ENCODE peak calls at places on chromosome 3, in five cellular contexts. One of them, this sample, is unnamed.

GRCh38 chr3:47283193-47283537 is 421 bp downstream of the KLHL18 start:
- DNase-seq in hepatocyte: no peak
- DNase-seq in stomach: peak; percentile 27
- DNase-seq in right lobe of liver: no peak
- DNase-seq in CD8-positive, alpha-beta T cell: no peak
- DNase-seq in this sample: no peak

GRCh38 chr3:143763568-143764162 is 84.6 kb downstream of the SLC9A9 start:
- DNase-seq in hepatocyte: peak; percentile 16
- DNase-seq in stomach: no peak
- DNase-seq in right lobe of liver: no peak
- DNase-seq in CD8-positive, alpha-beta T cell: no peak
- DNase-seq in this sample: no peak

GRCh38 chr3:127182848-127183714 is 9.8 kb upstream of the PRR23E start:
- DNase-seq in hepatocyte: no peak
- DNase-seq in stomach: no peak
- DNase-seq in right lobe of liver: no peak
- DNase-seq in CD8-positive, alpha-beta T cell: no peak
- DNase-seq in this sample: no peak

GRCh38 chr3:44228894-44229293 is 12.8 kb upstream of the TOPAZ1 start:
- DNase-seq in hepatocyte: no peak
- DNase-seq in stomach: no peak
- DNase-seq in right lobe of liver: no peak
- DNase-seq in CD8-positive, alpha-beta T cell: no peak
- DNase-seq in this sample: no peak

GRCh38 chr3:145842302-145842897 is 318.6 kb downstream of the PLOD2 start:
- DNase-seq in hepatocyte: no peak
- DNase-seq in stomach: no peak
- DNase-seq in right lobe of liver: no peak
- DNase-seq in CD8-positive, alpha-beta T cell: no peak
- DNase-seq in this sample: no peak

GRCh38 chr3:112514527-112515128 is 15.4 kb upstream of the BTLA start:
- DNase-seq in hepatocyte: no peak
- DNase-seq in stomach: no peak
- DNase-seq in right lobe of liver: no peak
- DNase-seq in CD8-positive, alpha-beta T cell: no peak
- DNase-seq in this sample: no peak

GRCh38 chr3:150094150-150094932 is 123.6 kb upstream of the PFN2 start:
- DNase-seq in hepatocyte: no peak
- DNase-seq in stomach: no peak
- DNase-seq in right lobe of liver: no peak
- DNase-seq in CD8-positive, alpha-beta T cell: no peak
- DNase-seq in this sample: no peak

GRCh38 chr3:125386811-125387210 is 11.7 kb upstream of the ZNF148 start:
- DNase-seq in hepatocyte: no peak
- DNase-seq in stomach: no peak
- DNase-seq in right lobe of liver: no peak
- DNase-seq in CD8-positive, alpha-beta T cell: no peak
- DNase-seq in this sample: no peak

GRCh38 chr3:151196441-151196840 is 6.6 kb downstream of the GPR171 start:
- DNase-seq in hepatocyte: no peak
- DNase-seq in stomach: no peak
- DNase-seq in right lobe of liver: no peak
- DNase-seq in CD8-positive, alpha-beta T cell: no peak
- DNase-seq in this sample: no peak

GRCh38 chr3:119302697-119303630 is 8.8 kb downstream of the ARHGAP31 start:
- DNase-seq in hepatocyte: no peak
- DNase-seq in stomach: no peak
- DNase-seq in right lobe of liver: no peak
- DNase-seq in CD8-positive, alpha-beta T cell: no peak
- DNase-seq in this sample: peak; percentile 58

GRCh38 chr3:53230041-53230621 is 25.7 kb downstream of the TKT start:
- DNase-seq in hepatocyte: no peak
- DNase-seq in stomach: no peak
- DNase-seq in right lobe of liver: peak; percentile 40
- DNase-seq in CD8-positive, alpha-beta T cell: no peak
- DNase-seq in this sample: no peak

GRCh38 chr3:45034612-45035252 is 8.6 kb downstream of the CLEC3B start:
- DNase-seq in hepatocyte: no peak
- DNase-seq in stomach: peak; percentile 43
- DNase-seq in right lobe of liver: peak; percentile 59
- DNase-seq in CD8-positive, alpha-beta T cell: no peak
- DNase-seq in this sample: no peak

GRCh38 chr3:75180235-75180944 is 483.7 kb upstream of the FRG2C start:
- DNase-seq in hepatocyte: no peak
- DNase-seq in stomach: no peak
- DNase-seq in right lobe of liver: no peak
- DNase-seq in CD8-positive, alpha-beta T cell: no peak
- DNase-seq in this sample: no peak

GRCh38 chr3:42090973-42091731 is at the start of gene TRAK1:
- DNase-seq in hepatocyte: peak; percentile 36
- DNase-seq in stomach: no peak
- DNase-seq in right lobe of liver: no peak
- DNase-seq in CD8-positive, alpha-beta T cell: no peak
- DNase-seq in this sample: peak; percentile 76

GRCh38 chr3:149653136-149653535 is 4.7 kb downstream of the WWTR1 start:
- DNase-seq in hepatocyte: no peak
- DNase-seq in stomach: no peak
- DNase-seq in right lobe of liver: no peak
- DNase-seq in CD8-positive, alpha-beta T cell: no peak
- DNase-seq in this sample: no peak

GRCh38 chr3:147680820-147681488 is 271.8 kb downstream of the ZIC1 start:
- DNase-seq in hepatocyte: no peak
- DNase-seq in stomach: no peak
- DNase-seq in right lobe of liver: no peak
- DNase-seq in CD8-positive, alpha-beta T cell: no peak
- DNase-seq in this sample: no peak

GRCh38 chr3:12796171-12797123 is at the start of gene CAND2:
- DNase-seq in hepatocyte: peak; percentile 79
- DNase-seq in stomach: peak; percentile 55
- DNase-seq in right lobe of liver: no peak
- DNase-seq in CD8-positive, alpha-beta T cell: peak; percentile 43
- DNase-seq in this sample: no peak

GRCh38 chr3:23202921-23203650 is at the start of gene UBE2E2:
- DNase-seq in hepatocyte: peak; percentile 90
- DNase-seq in stomach: peak; percentile 75
- DNase-seq in right lobe of liver: peak; percentile 81
- DNase-seq in CD8-positive, alpha-beta T cell: peak; percentile 48
- DNase-seq in this sample: peak; percentile 58

GRCh38 chr3:129224984-129225393 is 24.4 kb upstream of the COPG1 start:
- DNase-seq in hepatocyte: peak; percentile 61
- DNase-seq in stomach: peak; percentile 81
- DNase-seq in right lobe of liver: peak; percentile 97
- DNase-seq in CD8-positive, alpha-beta T cell: no peak
- DNase-seq in this sample: no peak

GRCh38 chr3:150015906-150016305 is 45.2 kb upstream of the PFN2 start:
- DNase-seq in hepatocyte: no peak
- DNase-seq in stomach: no peak
- DNase-seq in right lobe of liver: no peak
- DNase-seq in CD8-positive, alpha-beta T cell: no peak
- DNase-seq in this sample: no peak

GRCh38 chr3:14476583-14477265 is 63.4 kb downstream of the GRIP2 start:
- DNase-seq in hepatocyte: no peak
- DNase-seq in stomach: no peak
- DNase-seq in right lobe of liver: no peak
- DNase-seq in CD8-positive, alpha-beta T cell: no peak
- DNase-seq in this sample: no peak

GRCh38 chr3:126034481-126035361 is 49.2 kb downstream of the SLC41A3 start:
- DNase-seq in hepatocyte: no peak
- DNase-seq in stomach: peak; percentile 24
- DNase-seq in right lobe of liver: no peak
- DNase-seq in CD8-positive, alpha-beta T cell: no peak
- DNase-seq in this sample: peak; percentile 13

GRCh38 chr3:39106281-39107055 is 959 bp downstream of the GORASP1 start:
- DNase-seq in hepatocyte: peak; percentile 32
- DNase-seq in stomach: no peak
- DNase-seq in right lobe of liver: peak; percentile 58
- DNase-seq in CD8-positive, alpha-beta T cell: no peak
- DNase-seq in this sample: no peak

GRCh38 chr3:8840556-8840955 is 71.1 kb upstream of the OXTR start:
- DNase-seq in hepatocyte: peak; percentile 25
- DNase-seq in stomach: no peak
- DNase-seq in right lobe of liver: no peak
- DNase-seq in CD8-positive, alpha-beta T cell: no peak
- DNase-seq in this sample: no peak

GRCh38 chr3:142028174-142028833 is 121.0 kb downstream of the TFDP2 start:
- DNase-seq in hepatocyte: peak; percentile 71
- DNase-seq in stomach: no peak
- DNase-seq in right lobe of liver: no peak
- DNase-seq in CD8-positive, alpha-beta T cell: peak; percentile 28
- DNase-seq in this sample: no peak

GRCh38 chr3:150329408-150329807 is 78.7 kb upstream of the TSC22D2 start:
- DNase-seq in hepatocyte: no peak
- DNase-seq in stomach: no peak
- DNase-seq in right lobe of liver: no peak
- DNase-seq in CD8-positive, alpha-beta T cell: no peak
- DNase-seq in this sample: no peak

GRCh38 chr3:194370753-194371152 is 1.2 kb upstream of the LRRC15 start:
- DNase-seq in hepatocyte: no peak
- DNase-seq in stomach: no peak
- DNase-seq in right lobe of liver: no peak
- DNase-seq in CD8-positive, alpha-beta T cell: no peak
- DNase-seq in this sample: peak; percentile 31

GRCh38 chr3:124504332-124505059 is 225.8 kb upstream of the UMPS start:
- DNase-seq in hepatocyte: no peak
- DNase-seq in stomach: no peak
- DNase-seq in right lobe of liver: no peak
- DNase-seq in CD8-positive, alpha-beta T cell: no peak
- DNase-seq in this sample: no peak

GRCh38 chr3:168341192-168341816 is 245.6 kb upstream of the GOLIM4 start:
- DNase-seq in hepatocyte: peak; percentile 9
- DNase-seq in stomach: no peak
- DNase-seq in right lobe of liver: no peak
- DNase-seq in CD8-positive, alpha-beta T cell: no peak
- DNase-seq in this sample: no peak

DNA sequence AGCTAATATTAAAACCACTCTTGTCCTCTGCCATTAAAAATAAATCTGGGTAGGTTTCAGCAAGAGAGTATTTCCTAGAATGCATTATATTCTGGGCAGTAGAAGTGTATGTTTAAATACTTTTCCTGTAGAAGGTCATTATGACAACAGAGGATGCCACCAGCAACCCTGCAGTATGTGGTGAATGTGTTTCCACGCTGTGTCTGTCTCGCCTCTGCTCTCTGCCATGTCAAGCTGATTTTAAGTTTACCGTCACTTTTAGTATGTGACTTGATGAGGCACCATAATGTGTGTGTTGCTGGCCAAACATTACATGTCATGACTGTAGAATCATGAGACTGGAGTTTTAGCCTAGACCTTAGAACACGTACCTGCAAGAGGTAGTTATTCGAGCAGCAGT is 211.2 kb downstream of the LPP start:
- DNase-seq in hepatocyte: no peak
- DNase-seq in stomach: no peak
- DNase-seq in right lobe of liver: no peak
- DNase-seq in CD8-positive, alpha-beta T cell: no peak
- DNase-seq in this sample: no peak
- H3K4me1 ChIP-seq in hepatocyte: peaks cover 18% of the 10 kb centered on the region
- H3K4me1 ChIP-seq in stomach: peaks cover 23% of the 10 kb centered on the region
- H3K4me1 ChIP-seq in right lobe of liver: no peaks in the 10 kb centered on the region
- H3K4me1 ChIP-seq in CD8-positive, alpha-beta T cell: peaks cover 22% of the 10 kb centered on the region
- H3K4me1 ChIP-seq in this sample: peaks cover 19% of the 10 kb centered on the region

DNA sequence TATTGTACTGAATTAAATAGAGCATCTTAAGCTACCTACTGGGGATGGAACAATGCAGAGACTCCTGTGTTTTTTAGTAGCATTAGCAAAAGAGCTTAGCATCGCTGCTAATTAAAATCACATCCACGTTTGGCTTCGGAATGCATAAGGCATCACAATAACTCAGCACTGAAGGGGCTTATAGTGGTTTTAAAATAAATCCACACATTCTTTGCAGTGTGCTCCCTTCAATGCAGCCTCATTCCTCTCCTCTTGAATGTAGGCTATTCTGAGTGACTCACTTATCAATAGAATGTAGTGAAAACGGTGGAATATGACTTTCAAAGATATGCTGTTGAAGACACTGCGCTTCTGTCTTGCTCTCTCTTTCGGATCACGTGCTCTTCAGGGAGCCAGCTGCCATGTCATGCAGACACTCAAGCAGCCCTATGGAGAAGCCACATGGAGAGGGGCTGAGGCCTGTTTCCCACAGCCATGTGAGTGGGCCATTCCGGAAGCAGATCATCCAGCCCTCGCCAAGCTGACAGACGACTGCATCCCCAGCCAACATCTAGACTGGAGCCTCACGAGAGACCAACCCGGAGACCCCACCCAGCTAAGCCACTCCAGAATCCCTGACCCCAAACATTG is 87.4 kb downstream of the CRYGS start:
- DNase-seq in hepatocyte: no peak
- DNase-seq in stomach: no peak
- DNase-seq in right lobe of liver: no peak
- DNase-seq in CD8-positive, alpha-beta T cell: no peak
- DNase-seq in this sample: no peak
- H3K4me1 ChIP-seq in hepatocyte: no peaks in the 10 kb centered on the region
- H3K4me1 ChIP-seq in stomach: no peaks in the 10 kb centered on the region
- H3K4me1 ChIP-seq in right lobe of liver: no peaks in the 10 kb centered on the region
- H3K4me1 ChIP-seq in CD8-positive, alpha-beta T cell: no peaks in the 10 kb centered on the region
- H3K4me1 ChIP-seq in this sample: no peaks in the 10 kb centered on the region

DNA sequence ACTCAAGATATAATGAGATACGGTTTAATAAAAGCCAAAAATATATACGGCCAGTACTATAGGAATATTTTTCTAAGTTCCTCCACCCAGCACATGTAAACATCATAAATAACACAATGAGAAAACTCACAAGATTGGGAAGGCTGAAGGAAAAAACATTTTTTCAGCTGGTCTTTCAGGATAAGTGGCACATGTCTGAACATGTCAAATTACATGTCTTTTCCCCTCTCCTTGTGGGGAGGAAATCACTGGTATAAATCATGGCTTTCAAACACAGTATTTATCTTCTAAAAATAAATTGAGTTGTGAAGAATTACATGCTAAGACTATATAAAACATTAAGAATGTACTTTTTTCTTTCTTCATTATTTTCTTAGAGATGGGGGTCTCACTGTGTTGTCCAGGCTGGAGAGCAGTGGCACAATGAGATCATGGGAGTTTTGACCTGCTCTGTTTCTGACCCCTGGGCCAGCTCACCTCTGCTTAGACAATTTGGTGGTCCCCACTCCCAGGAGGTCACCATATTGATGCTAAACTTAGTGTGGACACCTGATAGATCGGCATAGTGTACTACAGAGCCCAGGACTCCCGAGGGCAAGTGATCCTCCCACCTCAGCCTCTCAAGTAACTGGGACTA is 32.8 kb downstream of the ETV5 start:
- DNase-seq in hepatocyte: no peak
- DNase-seq in stomach: no peak
- DNase-seq in right lobe of liver: no peak
- DNase-seq in CD8-positive, alpha-beta T cell: no peak
- DNase-seq in this sample: no peak
- H3K4me1 ChIP-seq in hepatocyte: no peaks in the 10 kb centered on the region
- H3K4me1 ChIP-seq in stomach: peaks cover 6% of the 10 kb centered on the region
- H3K4me1 ChIP-seq in right lobe of liver: no peaks in the 10 kb centered on the region
- H3K4me1 ChIP-seq in CD8-positive, alpha-beta T cell: no peaks in the 10 kb centered on the region
- H3K4me1 ChIP-seq in this sample: peaks cover 8% of the 10 kb centered on the region

DNA sequence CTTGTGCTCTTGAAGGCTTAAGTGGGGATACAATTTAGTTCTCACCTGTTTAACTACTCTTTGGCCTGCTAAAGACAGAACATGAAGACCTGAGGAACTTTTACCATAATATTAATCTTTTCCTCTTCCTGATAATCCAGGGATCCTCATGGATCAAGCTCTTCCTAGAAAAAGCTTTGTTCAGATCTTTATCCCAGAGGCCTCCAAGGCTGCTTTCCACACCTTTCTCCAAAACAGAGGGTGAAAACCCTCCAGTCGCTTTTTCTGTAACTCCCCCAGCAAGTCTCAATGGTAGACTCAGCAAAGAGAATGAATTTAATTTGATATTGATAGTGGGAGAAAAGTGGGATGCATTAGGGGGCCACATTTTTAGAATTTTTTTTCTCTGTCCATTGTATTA is 203.6 kb downstream of the CGGBP1 start:
- DNase-seq in hepatocyte: no peak
- DNase-seq in stomach: no peak
- DNase-seq in right lobe of liver: no peak
- DNase-seq in CD8-positive, alpha-beta T cell: no peak
- DNase-seq in this sample: no peak
- H3K4me1 ChIP-seq in hepatocyte: no peaks in the 10 kb centered on the region
- H3K4me1 ChIP-seq in stomach: no peaks in the 10 kb centered on the region
- H3K4me1 ChIP-seq in right lobe of liver: no peaks in the 10 kb centered on the region
- H3K4me1 ChIP-seq in CD8-positive, alpha-beta T cell: no peaks in the 10 kb centered on the region
- H3K4me1 ChIP-seq in this sample: no peaks in the 10 kb centered on the region

This sample was measured in SJSA1.